ENCODE peak calls at places on chromosomes 5 and 9, in six cellular contexts. One of them, this sample, is unnamed.

GRCh38 chr9:124784503-124784902 is 7.6 kb downstream of the OLFML2A start:
- DNase-seq in activated gamma-delta T cell treated with anti-CD3 and anti-CD28 coated beads, Interleukin-2, amount 50 U/mL, for 16 hours: no peak
- DNase-seq in CD8-positive, alpha-beta memory T cell: no peak
- DNase-seq in AG09319: no peak
- DNase-seq in kidney: no peak
- DNase-seq in putamen: no peak
- DNase-seq in this sample: no peak

GRCh38 chr5:164188733-164189148 is 683.3 kb downstream of the MAT2B start:
- DNase-seq in activated gamma-delta T cell treated with anti-CD3 and anti-CD28 coated beads, Interleukin-2, amount 50 U/mL, for 16 hours: no peak
- DNase-seq in CD8-positive, alpha-beta memory T cell: no peak
- DNase-seq in AG09319: no peak
- DNase-seq in kidney: no peak
- DNase-seq in putamen: no peak
- DNase-seq in this sample: no peak

GRCh38 chr5:162193012-162193411 is 125.4 kb downstream of the GABRG2 start:
- DNase-seq in activated gamma-delta T cell treated with anti-CD3 and anti-CD28 coated beads, Interleukin-2, amount 50 U/mL, for 16 hours: no peak
- DNase-seq in CD8-positive, alpha-beta memory T cell: no peak
- DNase-seq in AG09319: no peak
- DNase-seq in kidney: no peak
- DNase-seq in putamen: no peak
- DNase-seq in this sample: no peak

GRCh38 chr9:84966876-84967830 is 297.6 kb downstream of the NTRK2 start:
- DNase-seq in activated gamma-delta T cell treated with anti-CD3 and anti-CD28 coated beads, Interleukin-2, amount 50 U/mL, for 16 hours: no peak
- DNase-seq in CD8-positive, alpha-beta memory T cell: no peak
- DNase-seq in AG09319: no peak
- DNase-seq in kidney: no peak
- DNase-seq in putamen: peak
- DNase-seq in this sample: peak

GRCh38 chr9:133375116-133375723 is 640 bp downstream of the SURF4 start:
- DNase-seq in activated gamma-delta T cell treated with anti-CD3 and anti-CD28 coated beads, Interleukin-2, amount 50 U/mL, for 16 hours: no peak
- DNase-seq in CD8-positive, alpha-beta memory T cell: no peak
- DNase-seq in AG09319: no peak
- DNase-seq in kidney: no peak
- DNase-seq in putamen: no peak
- DNase-seq in this sample: peak

GRCh38 chr5:141814064-141814982 is 63.9 kb downstream of the PCDH1 start:
- DNase-seq in activated gamma-delta T cell treated with anti-CD3 and anti-CD28 coated beads, Interleukin-2, amount 50 U/mL, for 16 hours: no peak
- DNase-seq in CD8-positive, alpha-beta memory T cell: peak
- DNase-seq in AG09319: no peak
- DNase-seq in kidney: no peak
- DNase-seq in putamen: peak
- DNase-seq in this sample: peak

GRCh38 chr9:127763918-127764384 is 14.5 kb downstream of the SH2D3C start:
- DNase-seq in activated gamma-delta T cell treated with anti-CD3 and anti-CD28 coated beads, Interleukin-2, amount 50 U/mL, for 16 hours: no peak
- DNase-seq in CD8-positive, alpha-beta memory T cell: no peak
- DNase-seq in AG09319: no peak
- DNase-seq in kidney: no peak
- DNase-seq in putamen: no peak
- DNase-seq in this sample: peak

GRCh38 chr5:134769206-134769605 is 10.6 kb downstream of the DDX46 start:
- DNase-seq in activated gamma-delta T cell treated with anti-CD3 and anti-CD28 coated beads, Interleukin-2, amount 50 U/mL, for 16 hours: no peak
- DNase-seq in CD8-positive, alpha-beta memory T cell: no peak
- DNase-seq in AG09319: no peak
- DNase-seq in kidney: no peak
- DNase-seq in putamen: no peak
- DNase-seq in this sample: no peak

GRCh38 chr9:115540091-115540490 is 422.1 kb upstream of the TNC start:
- DNase-seq in activated gamma-delta T cell treated with anti-CD3 and anti-CD28 coated beads, Interleukin-2, amount 50 U/mL, for 16 hours: no peak
- DNase-seq in CD8-positive, alpha-beta memory T cell: no peak
- DNase-seq in AG09319: no peak
- DNase-seq in kidney: no peak
- DNase-seq in putamen: no peak
- DNase-seq in this sample: no peak

GRCh38 chr9:70495514-70495913 is 81.1 kb upstream of the KLF9 start:
- DNase-seq in activated gamma-delta T cell treated with anti-CD3 and anti-CD28 coated beads, Interleukin-2, amount 50 U/mL, for 16 hours: no peak
- DNase-seq in CD8-positive, alpha-beta memory T cell: no peak
- DNase-seq in AG09319: no peak
- DNase-seq in kidney: no peak
- DNase-seq in putamen: no peak
- DNase-seq in this sample: no peak

GRCh38 chr9:132864277-132864676 is 13.8 kb downstream of the AK8 start:
- DNase-seq in activated gamma-delta T cell treated with anti-CD3 and anti-CD28 coated beads, Interleukin-2, amount 50 U/mL, for 16 hours: no peak
- DNase-seq in CD8-positive, alpha-beta memory T cell: no peak
- DNase-seq in AG09319: no peak
- DNase-seq in kidney: no peak
- DNase-seq in putamen: no peak
- DNase-seq in this sample: no peak

GRCh38 chr5:143061161-143061945 is 291.2 kb downstream of the ARHGAP26 start:
- DNase-seq in activated gamma-delta T cell treated with anti-CD3 and anti-CD28 coated beads, Interleukin-2, amount 50 U/mL, for 16 hours: no peak
- DNase-seq in CD8-positive, alpha-beta memory T cell: no peak
- DNase-seq in AG09319: peak
- DNase-seq in kidney: no peak
- DNase-seq in putamen: no peak
- DNase-seq in this sample: peak

GRCh38 chr9:72280913-72281500 is 84.0 kb downstream of the ZFAND5 start:
- DNase-seq in activated gamma-delta T cell treated with anti-CD3 and anti-CD28 coated beads, Interleukin-2, amount 50 U/mL, for 16 hours: peak
- DNase-seq in CD8-positive, alpha-beta memory T cell: peak
- DNase-seq in AG09319: peak
- DNase-seq in kidney: peak
- DNase-seq in putamen: peak
- DNase-seq in this sample: peak

GRCh38 chr5:149658299-149658698 is 71.8 kb upstream of the PPARGC1B start:
- DNase-seq in activated gamma-delta T cell treated with anti-CD3 and anti-CD28 coated beads, Interleukin-2, amount 50 U/mL, for 16 hours: no peak
- DNase-seq in CD8-positive, alpha-beta memory T cell: no peak
- DNase-seq in AG09319: no peak
- DNase-seq in kidney: no peak
- DNase-seq in putamen: no peak
- DNase-seq in this sample: no peak

GRCh38 chr9:36597412-36598178 is 24.9 kb downstream of the MELK start:
- DNase-seq in activated gamma-delta T cell treated with anti-CD3 and anti-CD28 coated beads, Interleukin-2, amount 50 U/mL, for 16 hours: no peak
- DNase-seq in CD8-positive, alpha-beta memory T cell: no peak
- DNase-seq in AG09319: no peak
- DNase-seq in kidney: no peak
- DNase-seq in putamen: no peak
- DNase-seq in this sample: peak

GRCh38 chr5:161306354-161306990 is 240.1 kb downstream of the GABRB2 start:
- DNase-seq in activated gamma-delta T cell treated with anti-CD3 and anti-CD28 coated beads, Interleukin-2, amount 50 U/mL, for 16 hours: no peak
- DNase-seq in CD8-positive, alpha-beta memory T cell: no peak
- DNase-seq in AG09319: no peak
- DNase-seq in kidney: no peak
- DNase-seq in putamen: no peak
- DNase-seq in this sample: no peak

GRCh38 chr9:106932178-106932577 is 69.2 kb downstream of the ZNF462 start:
- DNase-seq in activated gamma-delta T cell treated with anti-CD3 and anti-CD28 coated beads, Interleukin-2, amount 50 U/mL, for 16 hours: no peak
- DNase-seq in CD8-positive, alpha-beta memory T cell: no peak
- DNase-seq in AG09319: no peak
- DNase-seq in kidney: peak
- DNase-seq in putamen: no peak
- DNase-seq in this sample: no peak

GRCh38 chr5:150022163-150022540 is 21.6 kb downstream of the HMGXB3 start:
- DNase-seq in activated gamma-delta T cell treated with anti-CD3 and anti-CD28 coated beads, Interleukin-2, amount 50 U/mL, for 16 hours: no peak
- DNase-seq in CD8-positive, alpha-beta memory T cell: no peak
- DNase-seq in AG09319: peak
- DNase-seq in kidney: no peak
- DNase-seq in putamen: peak
- DNase-seq in this sample: peak

GRCh38 chr5:176579323-176579722 is 30.2 kb downstream of the CDHR2 start:
- DNase-seq in activated gamma-delta T cell treated with anti-CD3 and anti-CD28 coated beads, Interleukin-2, amount 50 U/mL, for 16 hours: no peak
- DNase-seq in CD8-positive, alpha-beta memory T cell: no peak
- DNase-seq in AG09319: no peak
- DNase-seq in kidney: no peak
- DNase-seq in putamen: no peak
- DNase-seq in this sample: no peak

GRCh38 chr9:1005043-1005667 is 28.7 kb downstream of the DMRT3 start:
- DNase-seq in activated gamma-delta T cell treated with anti-CD3 and anti-CD28 coated beads, Interleukin-2, amount 50 U/mL, for 16 hours: no peak
- DNase-seq in CD8-positive, alpha-beta memory T cell: no peak
- DNase-seq in AG09319: peak
- DNase-seq in kidney: no peak
- DNase-seq in putamen: peak
- DNase-seq in this sample: peak

GRCh38 chr9:129648092-129648763 is 6.3 kb upstream of the ASB6 start:
- DNase-seq in activated gamma-delta T cell treated with anti-CD3 and anti-CD28 coated beads, Interleukin-2, amount 50 U/mL, for 16 hours: no peak
- DNase-seq in CD8-positive, alpha-beta memory T cell: no peak
- DNase-seq in AG09319: no peak
- DNase-seq in kidney: no peak
- DNase-seq in putamen: no peak
- DNase-seq in this sample: no peak

GRCh38 chr9:29437515-29437914 is 1864.2 kb upstream of the C9orf72 start:
- DNase-seq in activated gamma-delta T cell treated with anti-CD3 and anti-CD28 coated beads, Interleukin-2, amount 50 U/mL, for 16 hours: no peak
- DNase-seq in CD8-positive, alpha-beta memory T cell: no peak
- DNase-seq in AG09319: no peak
- DNase-seq in kidney: no peak
- DNase-seq in putamen: no peak
- DNase-seq in this sample: no peak

GRCh38 chr9:125987420-125987819 is 240.2 kb downstream of the PBX3 start:
- DNase-seq in activated gamma-delta T cell treated with anti-CD3 and anti-CD28 coated beads, Interleukin-2, amount 50 U/mL, for 16 hours: no peak
- DNase-seq in CD8-positive, alpha-beta memory T cell: no peak
- DNase-seq in AG09319: no peak
- DNase-seq in kidney: peak
- DNase-seq in putamen: no peak
- DNase-seq in this sample: no peak

GRCh38 chr5:74167206-74167929 is 473.2 kb downstream of the ENC1 start:
- DNase-seq in activated gamma-delta T cell treated with anti-CD3 and anti-CD28 coated beads, Interleukin-2, amount 50 U/mL, for 16 hours: no peak
- DNase-seq in CD8-positive, alpha-beta memory T cell: no peak
- DNase-seq in AG09319: peak
- DNase-seq in kidney: no peak
- DNase-seq in putamen: no peak
- DNase-seq in this sample: no peak

GRCh38 chr9:112970939-112971338 is 41.1 kb downstream of the ZNF883 start:
- DNase-seq in activated gamma-delta T cell treated with anti-CD3 and anti-CD28 coated beads, Interleukin-2, amount 50 U/mL, for 16 hours: no peak
- DNase-seq in CD8-positive, alpha-beta memory T cell: no peak
- DNase-seq in AG09319: no peak
- DNase-seq in kidney: no peak
- DNase-seq in putamen: no peak
- DNase-seq in this sample: no peak

GRCh38 chr9:86321373-86321772 is 32.8 kb downstream of the TUT7 start:
- DNase-seq in activated gamma-delta T cell treated with anti-CD3 and anti-CD28 coated beads, Interleukin-2, amount 50 U/mL, for 16 hours: no peak
- DNase-seq in CD8-positive, alpha-beta memory T cell: no peak
- DNase-seq in AG09319: peak
- DNase-seq in kidney: no peak
- DNase-seq in putamen: no peak
- DNase-seq in this sample: no peak

GRCh38 chr9:274101-274500 is 59.4 kb downstream of the DOCK8 start:
- DNase-seq in activated gamma-delta T cell treated with anti-CD3 and anti-CD28 coated beads, Interleukin-2, amount 50 U/mL, for 16 hours: no peak
- DNase-seq in CD8-positive, alpha-beta memory T cell: no peak
- DNase-seq in AG09319: no peak
- DNase-seq in kidney: no peak
- DNase-seq in putamen: no peak
- DNase-seq in this sample: no peak

GRCh38 chr5:62431735-62432617 is 19.4 kb downstream of the IPO11 start:
- DNase-seq in activated gamma-delta T cell treated with anti-CD3 and anti-CD28 coated beads, Interleukin-2, amount 50 U/mL, for 16 hours: no peak
- DNase-seq in CD8-positive, alpha-beta memory T cell: no peak
- DNase-seq in AG09319: no peak
- DNase-seq in kidney: no peak
- DNase-seq in putamen: no peak
- DNase-seq in this sample: peak

GRCh38 chr5:115949096-115949495 is 13.2 kb upstream of the LVRN start:
- DNase-seq in activated gamma-delta T cell treated with anti-CD3 and anti-CD28 coated beads, Interleukin-2, amount 50 U/mL, for 16 hours: no peak
- DNase-seq in CD8-positive, alpha-beta memory T cell: no peak
- DNase-seq in AG09319: no peak
- DNase-seq in kidney: no peak
- DNase-seq in putamen: no peak
- DNase-seq in this sample: no peak

This sample was measured in cardiac muscle cell.